ENCODE peak calls at places on chromosome 17, in seven cellular contexts. O, C, G, J, D, N and B are unnamed samples.

GRCh38 chr17:30819941-30820705 is 4.4 kb downstream of the CRLF3 start:
- DNase-seq in O (no peak), G (no peak), J (no peak), D (no peak), N (peak), C (no peak), B (no peak)

GRCh38 chr17:55286681-55287589 is 22.2 kb downstream of the HLF start:
- DNase-seq in J (no peak), N (no peak), O (no peak), G (no peak), D (no peak), C (no peak), B (no peak)

GRCh38 chr17:27226611-27227234 is 67.2 kb upstream of the WSB1 start:
- DNase-seq in G (no peak), O (no peak), N (peak), D (no peak), C (no peak), J (no peak), B (no peak)

GRCh38 chr17:29607557-29608195 is 14.7 kb downstream of the ANKRD13B start:
- DNase-seq in N (no peak), C (no peak), O (no peak), D (no peak), G (no peak), J (no peak), B (no peak)

GRCh38 chr17:46976626-46977270 is 2.3 kb downstream of the RPRML start:
- DNase-seq in O (no peak), C (no peak), D (no peak), G (no peak), J (no peak), N (no peak), B (no peak)

GRCh38 chr17:49746791-49747490 is 17.0 kb downstream of the FAM117A start:
- DNase-seq in N (no peak), J (no peak), O (no peak), D (no peak), G (no peak), C (no peak), B (peak)

GRCh38 chr17:1908699-1909309 is 79.0 kb downstream of the RPA1 start:
- DNase-seq in D (no peak), N (peak), O (peak), C (no peak), J (peak), G (peak), B (no peak)

GRCh38 chr17:34299918-34300600 is 14.5 kb downstream of the CCL11 start:
- DNase-seq in O (no peak), C (no peak), G (no peak), D (no peak), N (peak), J (no peak), B (no peak)

GRCh38 chr17:8451937-8452614 is 16.4 kb downstream of the NDEL1 start:
- DNase-seq in D (no peak), O (no peak), C (no peak), J (no peak), G (no peak), N (no peak), B (no peak)

GRCh38 chr17:66514227-66514806 is 211.9 kb downstream of the PRKCA start:
- DNase-seq in J (no peak), D (no peak), C (no peak), G (no peak), N (peak), O (no peak), B (no peak)

GRCh38 chr17:21573961-21574610 is 118.2 kb upstream of the KCNJ18 start:
- DNase-seq in J (peak), D (no peak), G (no peak), O (peak), N (peak), C (no peak), B (no peak)

GRCh38 chr17:78249836-78250806 is 18.7 kb downstream of the TMEM235 start:
- DNase-seq in D (no peak), C (no peak), O (no peak), G (no peak), J (no peak), N (no peak), B (no peak)